ENCODE peak calls at places on chromosome 17, in four cellular contexts. N, I, W and R are unnamed samples. For H3K36me3, the result is how much of the 10 kb centered on the place peaks cover.

GRCh38 chr17:16019347-16019746 is 19.7 kb downstream of the TTC19 start:
- DNase-seq in W (no peak), N (no peak), I (no peak), R (no peak)

GRCh38 chr17:43552229-43552837 is 6.2 kb upstream of the ETV4 start:
- DNase-seq in I (no peak), W (no peak), N (no peak), R (no peak)

GRCh38 chr17:2101448-2102257 is 46.8 kb downstream of the HIC1 start:
- DNase-seq in I (peak), N (peak), W (peak), R (peak)

GRCh38 chr17:39750131-39751015 is 12.6 kb downstream of the GRB7 start:
- DNase-seq in N (peak), I (no peak), W (no peak), R (peak)

GRCh38 chr17:30513346-30513745 is 36.1 kb downstream of the GOSR1 start:
- DNase-seq in N (no peak), W (no peak), I (no peak), R (no peak)

GRCh38 chr17:17681744-17682292 is 560 bp downstream of the RAI1 start:
- DNase-seq in I (no peak), W (no peak), N (peak), R (peak)

GRCh38 chr17:40331743-40332641 is 23.0 kb downstream of the RARA start:
- DNase-seq in W (no peak), I (no peak), N (peak), R (no peak)

GRCh38 chr17:69269174-69269998 is 40.8 kb upstream of the ABCA10 start:
- DNase-seq in W (peak), I (no peak), N (no peak), R (no peak)

GRCh38 chr17:70076189-70076588 is 1.2 kb downstream of the KCNJ16 start:
- DNase-seq in W (no peak), I (no peak), N (no peak), R (no peak)

DNA sequence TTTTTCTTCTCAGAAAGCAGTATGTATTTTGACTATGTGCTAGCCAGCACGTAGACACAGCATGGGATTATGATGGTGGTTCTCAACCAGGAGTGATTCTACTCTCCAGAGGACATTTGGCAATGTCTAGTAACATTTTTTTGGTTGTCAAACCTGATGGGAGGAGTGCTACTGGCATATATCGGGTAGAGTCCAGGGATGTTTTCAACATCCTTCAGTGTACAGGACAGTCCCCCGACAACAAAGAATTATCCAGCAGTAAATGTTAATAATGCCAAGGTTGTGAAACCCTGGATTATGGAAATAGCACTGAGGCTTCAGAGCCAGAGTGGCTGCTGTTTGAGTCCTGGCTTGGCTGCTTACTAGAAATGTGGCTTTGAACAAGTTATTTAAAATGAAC is 27.7 kb downstream of the AP2B1 start:
- DNase-seq in I (no peak), N (no peak), W (peak), R (no peak)
- H3K4me3 ChIP-seq in I (no peak), N (no peak), W (no peak), R (no peak)

DNA sequence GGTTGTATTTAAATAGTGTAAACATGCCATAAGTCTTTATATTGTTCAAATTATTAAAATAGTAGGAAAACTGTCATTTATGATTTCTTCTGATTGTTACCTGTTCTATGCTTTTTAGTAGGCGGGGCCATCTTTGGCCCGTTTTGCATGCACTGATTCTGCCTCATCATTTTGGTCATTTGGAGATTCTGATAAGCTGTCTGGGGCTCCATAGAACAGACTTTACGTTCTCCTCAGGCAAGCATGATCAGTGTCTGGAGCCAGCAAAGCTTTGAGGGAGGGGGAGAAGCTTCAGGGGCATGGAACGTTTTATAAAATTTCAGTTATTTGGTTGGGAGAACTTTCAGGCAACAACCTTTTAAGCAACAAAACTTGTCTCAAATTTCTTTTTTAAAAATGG is 8.8 kb downstream of the NDEL1 start:
- DNase-seq in W (no peak), N (no peak), I (no peak), R (no peak)
- H3K36me3 ChIP-seq in W (under half), N (under half), I (under half), R (under half)

DNA sequence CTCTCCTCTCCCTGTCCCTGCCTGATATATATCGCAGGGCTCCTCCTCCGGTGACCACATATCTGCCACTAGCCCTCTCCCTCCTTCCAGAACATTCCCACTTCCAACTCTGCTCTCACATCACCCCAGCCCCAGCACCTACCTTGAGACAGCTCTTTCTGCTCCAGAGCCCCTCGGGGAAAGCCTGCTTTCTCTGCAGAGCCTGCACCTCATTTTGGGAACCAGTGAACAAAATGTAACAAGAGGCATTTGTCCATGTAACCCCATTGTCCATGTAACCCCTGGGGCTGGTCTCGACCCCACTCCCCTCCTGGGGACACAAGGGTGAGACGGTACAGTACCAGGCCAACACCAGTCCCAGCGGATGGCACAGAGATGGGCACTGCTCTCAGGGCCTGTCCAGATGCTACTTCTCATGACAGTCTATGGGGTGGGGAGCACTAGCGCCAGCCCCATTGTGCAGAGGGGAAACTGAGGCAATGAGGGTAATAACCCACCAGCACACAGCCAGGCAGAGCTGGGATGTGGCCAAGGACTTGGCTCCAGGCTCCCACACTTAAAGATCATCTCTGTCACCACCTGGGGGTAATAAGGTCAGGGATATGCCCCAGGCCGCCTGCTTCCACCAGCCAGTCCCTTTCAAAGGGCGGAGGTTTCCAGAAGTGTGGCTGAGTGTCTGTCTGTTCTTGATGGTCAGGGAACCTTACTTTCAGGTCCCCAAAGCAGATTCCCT is 42.8 kb downstream of the TBC1D16 start:
- DNase-seq in N (no peak), I (no peak), W (no peak), R (no peak)
- H3K4me3 ChIP-seq in N (peak), I (no peak), W (no peak), R (peak)

DNA sequence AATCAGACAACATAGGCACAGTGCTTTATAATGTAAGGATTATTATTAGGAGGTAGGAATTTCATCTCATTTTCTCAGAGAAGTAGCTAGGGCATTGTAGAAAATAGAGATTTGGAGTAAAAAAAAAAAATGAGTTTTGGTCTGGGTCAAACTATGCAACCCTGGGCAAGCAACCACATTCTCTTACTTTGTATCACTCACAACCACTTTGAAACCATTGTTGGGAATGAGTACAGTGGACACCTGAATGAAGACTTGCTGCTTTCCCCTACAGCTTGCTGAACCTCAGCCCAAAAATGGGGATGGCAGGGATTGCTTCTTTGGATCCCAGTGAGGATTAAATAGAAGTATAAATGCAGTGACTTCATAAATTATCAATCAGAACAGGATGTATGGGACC is 9.2 kb upstream of the SLC35B1 start:
- DNase-seq in I (no peak), W (no peak), N (no peak), R (no peak)
- H3K36me3 ChIP-seq in I (half or more), W (under half), N (under half), R (half or more)